ENCODE peak calls at places on chromosomes 12 and 14, in eight cellular contexts. One of them, this sample, is unnamed.

GRCh38 chr14:69342928-69343525 is 55.1 kb downstream of the ERH start:
- DNase-seq in HepG2: no peak
- DNase-seq in K562: no peak
- DNase-seq in SK-N-MC: no peak
- DNase-seq in H1: no peak
- DNase-seq in GM12878: no peak
- DNase-seq in GM23338: no peak
- DNase-seq in HCT116: no peak
- DNase-seq in this sample: no peak

GRCh38 chr12:91991397-91992187 is 154.1 kb downstream of the BTG1 start:
- DNase-seq in H1: no peak
- DNase-seq in GM12878: peak; percentile 32
- DNase-seq in SK-N-MC: no peak
- DNase-seq in K562: no peak
- DNase-seq in HCT116: no peak
- DNase-seq in HepG2: no peak
- DNase-seq in GM23338: no peak
- DNase-seq in this sample: peak; percentile 55

GRCh38 chr14:75363570-75364227 is 64.1 kb upstream of the JDP2 start:
- DNase-seq in GM23338: no peak
- DNase-seq in HCT116: no peak
- DNase-seq in SK-N-MC: no peak
- DNase-seq in H1: no peak
- DNase-seq in GM12878: no peak
- DNase-seq in K562: no peak
- DNase-seq in HepG2: no peak
- DNase-seq in this sample: no peak

GRCh38 chr12:120751389-120751788 is 25.8 kb downstream of the ACADS start:
- DNase-seq in H1: no peak
- DNase-seq in GM23338: no peak
- DNase-seq in SK-N-MC: no peak
- DNase-seq in HepG2: no peak
- DNase-seq in GM12878: no peak
- DNase-seq in HCT116: no peak
- DNase-seq in K562: no peak
- DNase-seq in this sample: no peak

GRCh38 chr14:102629700-102630365 is 37.4 kb downstream of the RCOR1 start:
- DNase-seq in GM23338: peak; percentile 40
- DNase-seq in GM12878: no peak
- DNase-seq in HepG2: no peak
- DNase-seq in K562: no peak
- DNase-seq in HCT116: no peak
- DNase-seq in H1: no peak
- DNase-seq in SK-N-MC: no peak
- DNase-seq in this sample: no peak

GRCh38 chr12:67925551-67925950 is 63.7 kb upstream of the IFNG-AS1 start:
- DNase-seq in H1: no peak
- DNase-seq in GM12878: no peak
- DNase-seq in SK-N-MC: peak; percentile 50
- DNase-seq in HepG2: no peak
- DNase-seq in GM23338: no peak
- DNase-seq in K562: no peak
- DNase-seq in HCT116: no peak
- DNase-seq in this sample: no peak

GRCh38 chr14:105951399-105951798 is 425.0 kb downstream of the TMEM121 start:
- DNase-seq in HCT116: no peak
- DNase-seq in HepG2: no peak
- DNase-seq in K562: no peak
- DNase-seq in SK-N-MC: no peak
- DNase-seq in H1: no peak
- DNase-seq in GM12878: no peak
- DNase-seq in GM23338: no peak
- DNase-seq in this sample: no peak

GRCh38 chr14:22472935-22473854 is 115.8 kb downstream of the DAD1 start:
- DNase-seq in HCT116: peak; percentile 34
- DNase-seq in GM23338: peak; percentile 82
- DNase-seq in SK-N-MC: peak; percentile 65
- DNase-seq in H1: no peak
- DNase-seq in HepG2: peak; percentile 56
- DNase-seq in GM12878: no peak
- DNase-seq in K562: peak; percentile 12
- DNase-seq in this sample: peak; percentile 72

GRCh38 chr14:21069388-21070082 is 569 bp upstream of the ARHGEF40 start:
- DNase-seq in H1: no peak
- DNase-seq in GM12878: no peak
- DNase-seq in HCT116: no peak
- DNase-seq in SK-N-MC: no peak
- DNase-seq in K562: no peak
- DNase-seq in HepG2: peak; percentile 85
- DNase-seq in GM23338: peak; percentile 91
- DNase-seq in this sample: no peak

GRCh38 chr12:99959549-99960170 is 25.1 kb downstream of the ANKS1B start:
- DNase-seq in K562: no peak
- DNase-seq in SK-N-MC: no peak
- DNase-seq in HepG2: peak; percentile 15
- DNase-seq in GM12878: no peak
- DNase-seq in GM23338: no peak
- DNase-seq in H1: no peak
- DNase-seq in HCT116: no peak
- DNase-seq in this sample: peak; percentile 34

GRCh38 chr12:104456950-104457745 is 400 bp downstream of the CHST11 start:
- DNase-seq in HCT116: no peak
- DNase-seq in HepG2: no peak
- DNase-seq in K562: peak; percentile 60
- DNase-seq in GM23338: peak; percentile 66
- DNase-seq in GM12878: no peak
- DNase-seq in H1: no peak
- DNase-seq in SK-N-MC: no peak
- DNase-seq in this sample: peak; percentile 79

GRCh38 chr14:58752782-58753181 is 115.0 kb downstream of the DACT1 start:
- DNase-seq in H1: no peak
- DNase-seq in GM23338: no peak
- DNase-seq in SK-N-MC: no peak
- DNase-seq in K562: no peak
- DNase-seq in GM12878: no peak
- DNase-seq in HepG2: peak; percentile 18
- DNase-seq in HCT116: no peak
- DNase-seq in this sample: peak; percentile 79

GRCh38 chr14:101506921-101507300 is 54.4 kb upstream of the DIO3 start:
- DNase-seq in K562: no peak
- DNase-seq in HCT116: no peak
- DNase-seq in SK-N-MC: no peak
- DNase-seq in GM23338: no peak
- DNase-seq in HepG2: no peak
- DNase-seq in H1: no peak
- DNase-seq in GM12878: no peak
- DNase-seq in this sample: no peak

GRCh38 chr14:49464885-49465284 is 121.3 kb downstream of the RPS29 start:
- DNase-seq in GM23338: peak; percentile 79
- DNase-seq in HepG2: peak; percentile 6
- DNase-seq in K562: no peak
- DNase-seq in GM12878: no peak
- DNase-seq in HCT116: peak; percentile 12
- DNase-seq in H1: peak; percentile 25
- DNase-seq in SK-N-MC: no peak
- DNase-seq in this sample: no peak

GRCh38 chr14:46197856-46198255 is 453.7 kb downstream of the RPL10L start:
- DNase-seq in K562: no peak
- DNase-seq in H1: no peak
- DNase-seq in GM12878: no peak
- DNase-seq in GM23338: peak; percentile 36
- DNase-seq in HepG2: no peak
- DNase-seq in HCT116: no peak
- DNase-seq in SK-N-MC: no peak
- DNase-seq in this sample: no peak

GRCh38 chr14:43090380-43090779 is 1416.7 kb downstream of the FSCB start:
- DNase-seq in H1: no peak
- DNase-seq in SK-N-MC: no peak
- DNase-seq in GM12878: no peak
- DNase-seq in HCT116: no peak
- DNase-seq in K562: no peak
- DNase-seq in HepG2: no peak
- DNase-seq in GM23338: no peak
- DNase-seq in this sample: no peak

GRCh38 chr12:103933237-103933636 is 3.0 kb downstream of the HSP90B1 start:
- DNase-seq in GM12878: no peak
- DNase-seq in HepG2: no peak
- DNase-seq in K562: no peak
- DNase-seq in SK-N-MC: no peak
- DNase-seq in H1: no peak
- DNase-seq in HCT116: no peak
- DNase-seq in GM23338: peak; percentile 23
- DNase-seq in this sample: no peak

DNA sequence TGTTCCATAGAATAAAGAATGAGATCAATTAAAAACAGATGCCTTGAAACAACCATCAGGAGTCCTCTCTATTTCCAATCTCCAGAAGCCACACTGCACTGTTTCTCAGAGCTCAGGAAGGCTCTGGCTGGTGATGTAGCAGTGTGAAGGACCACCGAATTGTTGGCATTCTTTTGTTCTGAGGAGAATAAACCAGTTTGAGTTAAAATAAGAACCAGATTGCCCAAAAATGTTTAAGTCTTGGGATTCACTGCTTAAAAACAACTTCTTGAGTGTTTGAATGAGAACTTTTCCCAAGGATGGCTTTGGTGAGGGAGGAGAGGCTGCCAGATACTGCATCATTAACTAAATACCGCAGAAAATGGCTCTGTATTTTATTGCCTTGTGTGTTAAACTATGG is 341.2 kb downstream of the C12orf75 start:
- DNase-seq in GM12878: no peak
- DNase-seq in SK-N-MC: no peak
- DNase-seq in GM23338: no peak
- DNase-seq in HepG2: no peak
- DNase-seq in H1: no peak
- DNase-seq in HCT116: no peak
- DNase-seq in K562: no peak
- DNase-seq in this sample: no peak
- H3K27ac ChIP-seq in GM12878: no peak overlapping the region
- H3K27ac ChIP-seq in SK-N-MC: no peak overlapping the region
- H3K27ac ChIP-seq in GM23338: no peak overlapping the region
- H3K27ac ChIP-seq in HepG2: no peak overlapping the region
- H3K27ac ChIP-seq in H1: no peak overlapping the region
- H3K27ac ChIP-seq in HCT116: no peak overlapping the region
- H3K27ac ChIP-seq in K562: no peak overlapping the region
- H3K27ac ChIP-seq in this sample: no peak overlapping the region

GRCh38 chr12:122834921-122835692 is at the start of gene HIP1R:
- DNase-seq in K562: peak; percentile 93
- DNase-seq in HCT116: peak; percentile 16
- DNase-seq in GM12878: no peak
- DNase-seq in GM23338: peak; percentile 59
- DNase-seq in H1: no peak
- DNase-seq in HepG2: no peak
- DNase-seq in SK-N-MC: no peak
- DNase-seq in this sample: peak; percentile 34
- TF ChIP-seq POLR2AphosphoS5 in K562: no peak
- TF ChIP-seq POLR2AphosphoS5 in HCT116: peak; percentile 87
- TF ChIP-seq POLR2AphosphoS5 in GM12878: no peak
- TF ChIP-seq POLR2AphosphoS5 in GM23338: peak; percentile 50
- TF ChIP-seq POLR2AphosphoS5 in H1: no peak
- TF ChIP-seq POLR2AphosphoS5 in HepG2: no peak
- TF ChIP-seq POLR2AphosphoS5 in SK-N-MC: peak; percentile 43
- TF ChIP-seq POLR2AphosphoS5 in this sample: peak; percentile 63

GRCh38 chr12:95790025-95790911 is at the start of gene NTN4:
- DNase-seq in SK-N-MC: no peak
- DNase-seq in HCT116: no peak
- DNase-seq in GM23338: peak; percentile 74
- DNase-seq in H1: no peak
- DNase-seq in HepG2: no peak
- DNase-seq in K562: no peak
- DNase-seq in GM12878: no peak
- DNase-seq in this sample: peak; percentile 67
- TF ChIP-seq EZH2 in SK-N-MC: no peak
- TF ChIP-seq EZH2 in HCT116: no peak
- TF ChIP-seq EZH2 in GM23338: no peak
- TF ChIP-seq EZH2 in H1: peak; percentile 59
- TF ChIP-seq EZH2 in HepG2: no peak
- TF ChIP-seq EZH2 in K562: no peak
- TF ChIP-seq EZH2 in GM12878: no peak
- TF ChIP-seq EZH2 in this sample: no peak

GRCh38 chr12:24600559-24600958 is 348.3 kb downstream of the BCAT1 start:
- DNase-seq in GM23338: no peak
- DNase-seq in HCT116: no peak
- DNase-seq in GM12878: no peak
- DNase-seq in HepG2: no peak
- DNase-seq in SK-N-MC: no peak
- DNase-seq in H1: no peak
- DNase-seq in K562: no peak
- DNase-seq in this sample: no peak
- H3K27ac ChIP-seq in GM23338: no peak overlapping the region
- H3K27ac ChIP-seq in HCT116: no peak overlapping the region
- H3K27ac ChIP-seq in GM12878: no peak overlapping the region
- H3K27ac ChIP-seq in HepG2: no peak overlapping the region
- H3K27ac ChIP-seq in SK-N-MC: no peak overlapping the region
- H3K27ac ChIP-seq in H1: no peak overlapping the region
- H3K27ac ChIP-seq in K562: no peak overlapping the region
- H3K27ac ChIP-seq in this sample: peak overlapping the region; percentile 40

GRCh38 chr14:53953828-53954550 is 2.6 kb downstream of the BMP4 start:
- DNase-seq in K562: no peak
- DNase-seq in HepG2: peak; percentile 24
- DNase-seq in GM23338: peak; percentile 57
- DNase-seq in GM12878: no peak
- DNase-seq in SK-N-MC: no peak
- DNase-seq in H1: no peak
- DNase-seq in HCT116: no peak
- DNase-seq in this sample: no peak
- TF ChIP-seq POLR2AphosphoS5 in K562: no peak
- TF ChIP-seq POLR2AphosphoS5 in HepG2: peak; percentile 51
- TF ChIP-seq POLR2AphosphoS5 in GM23338: no peak
- TF ChIP-seq POLR2AphosphoS5 in GM12878: peak; percentile 49
- TF ChIP-seq POLR2AphosphoS5 in SK-N-MC: no peak
- TF ChIP-seq POLR2AphosphoS5 in H1: no peak
- TF ChIP-seq POLR2AphosphoS5 in HCT116: peak; percentile 19
- TF ChIP-seq POLR2AphosphoS5 in this sample: peak; percentile 55

This sample was measured in endothelial cell of umbilical vein.